ENCODE peak calls at places on chromosome 18, in six cellular contexts. One of them, this sample, is unnamed.

GRCh38 chr18:36702398-36703010 is 126.3 kb downstream of the TPGS2 start:
- DNase-seq in IMR-90: no peak
- DNase-seq in H1: no peak
- DNase-seq in neuronal stem cell: no peak
- DNase-seq in trophoblast cell: no peak
- DNase-seq in H9: no peak
- DNase-seq in this sample: no peak

GRCh38 chr18:10006261-10006903 is 92.6 kb downstream of the VAPA start:
- DNase-seq in IMR-90: peak
- DNase-seq in H1: no peak
- DNase-seq in neuronal stem cell: no peak
- DNase-seq in trophoblast cell: peak
- DNase-seq in H9: no peak
- DNase-seq in this sample: peak

GRCh38 chr18:39188278-39188677 is 1622.7 kb upstream of the CELF4 start:
- DNase-seq in IMR-90: no peak
- DNase-seq in H1: no peak
- DNase-seq in neuronal stem cell: no peak
- DNase-seq in trophoblast cell: no peak
- DNase-seq in H9: peak
- DNase-seq in this sample: no peak

GRCh38 chr18:63267990-63268721 is 51.4 kb downstream of the BCL2 start:
- DNase-seq in IMR-90: no peak
- DNase-seq in H1: no peak
- DNase-seq in neuronal stem cell: no peak
- DNase-seq in trophoblast cell: no peak
- DNase-seq in H9: no peak
- DNase-seq in this sample: peak

GRCh38 chr18:33577688-33578370 is at the start of gene ASXL3:
- DNase-seq in IMR-90: no peak
- DNase-seq in H1: no peak
- DNase-seq in neuronal stem cell: peak
- DNase-seq in trophoblast cell: peak
- DNase-seq in H9: peak
- DNase-seq in this sample: peak

GRCh38 chr18:58520964-58521363 is 107.9 kb downstream of the ALPK2 start:
- DNase-seq in IMR-90: peak
- DNase-seq in H1: no peak
- DNase-seq in neuronal stem cell: no peak
- DNase-seq in trophoblast cell: no peak
- DNase-seq in H9: no peak
- DNase-seq in this sample: no peak

GRCh38 chr18:79117380-79117779 is 48.2 kb downstream of the ATP9B start:
- DNase-seq in IMR-90: peak
- DNase-seq in H1: no peak
- DNase-seq in neuronal stem cell: no peak
- DNase-seq in trophoblast cell: no peak
- DNase-seq in H9: no peak
- DNase-seq in this sample: peak

GRCh38 chr18:22871809-22872525 is 61.2 kb upstream of the RBBP8 start:
- DNase-seq in IMR-90: peak
- DNase-seq in H1: no peak
- DNase-seq in neuronal stem cell: no peak
- DNase-seq in trophoblast cell: no peak
- DNase-seq in H9: peak
- DNase-seq in this sample: no peak

GRCh38 chr18:28469946-28470345 is 293.0 kb upstream of the CDH2 start:
- DNase-seq in IMR-90: no peak
- DNase-seq in H1: no peak
- DNase-seq in neuronal stem cell: no peak
- DNase-seq in trophoblast cell: no peak
- DNase-seq in H9: no peak
- DNase-seq in this sample: peak

DNA sequence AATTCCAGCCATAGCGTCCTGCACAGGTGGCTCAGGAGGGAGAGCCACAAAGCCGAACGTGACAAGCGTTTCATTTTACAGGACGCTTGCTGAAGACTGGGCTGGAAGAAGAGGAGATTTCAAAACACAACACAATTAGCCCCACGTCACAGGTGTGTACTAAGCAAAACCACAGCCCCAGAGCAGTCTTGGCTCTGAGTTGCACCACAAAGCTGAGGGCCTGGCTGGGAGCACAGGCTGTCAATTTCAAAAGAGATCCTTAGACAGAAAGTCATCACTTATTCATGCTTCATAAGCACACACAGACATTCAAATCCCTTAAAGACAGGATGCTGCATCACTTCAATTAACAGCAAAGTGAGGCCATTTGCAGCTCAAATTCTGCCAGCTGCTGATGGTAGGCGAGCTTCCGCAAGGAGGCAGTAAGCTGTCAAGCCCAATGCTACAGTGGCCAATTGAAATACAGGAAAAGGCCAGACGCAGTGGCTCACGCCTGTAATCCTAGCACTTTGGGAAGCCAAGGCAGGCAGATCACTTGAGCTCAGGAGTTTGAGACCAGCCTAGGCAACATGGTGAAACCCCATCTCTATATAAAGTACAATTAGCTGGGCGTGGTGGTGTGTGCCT is 79.6 kb downstream of the SKA1 start:
- DNase-seq in IMR-90: no peak
- DNase-seq in H1: no peak
- DNase-seq in neuronal stem cell: no peak
- DNase-seq in trophoblast cell: no peak
- DNase-seq in H9: peak
- DNase-seq in this sample: no peak
- H2AFZ ChIP-seq in IMR-90: no peak
- H2AFZ ChIP-seq in H1: no peak
- H2AFZ ChIP-seq in neuronal stem cell: peak
- H2AFZ ChIP-seq in trophoblast cell: no peak
- H2AFZ ChIP-seq in H9: no peak
- H2AFZ ChIP-seq in this sample: no peak

GRCh38 chr18:34659579-34660517 is 50.2 kb upstream of the DTNA start:
- DNase-seq in IMR-90: peak
- DNase-seq in H1: peak
- DNase-seq in neuronal stem cell: peak
- DNase-seq in trophoblast cell: peak
- DNase-seq in H9: peak
- DNase-seq in this sample: peak

GRCh38 chr18:34660572-34660971 is 49.5 kb upstream of the DTNA start:
- DNase-seq in IMR-90: no peak
- DNase-seq in H1: no peak
- DNase-seq in neuronal stem cell: no peak
- DNase-seq in trophoblast cell: no peak
- DNase-seq in H9: no peak
- DNase-seq in this sample: no peak

GRCh38 chr18:34658101-34658500 is 52.0 kb upstream of the DTNA start:
- DNase-seq in IMR-90: no peak
- DNase-seq in H1: no peak
- DNase-seq in neuronal stem cell: no peak
- DNase-seq in trophoblast cell: no peak
- DNase-seq in H9: no peak
- DNase-seq in this sample: no peak

DNA sequence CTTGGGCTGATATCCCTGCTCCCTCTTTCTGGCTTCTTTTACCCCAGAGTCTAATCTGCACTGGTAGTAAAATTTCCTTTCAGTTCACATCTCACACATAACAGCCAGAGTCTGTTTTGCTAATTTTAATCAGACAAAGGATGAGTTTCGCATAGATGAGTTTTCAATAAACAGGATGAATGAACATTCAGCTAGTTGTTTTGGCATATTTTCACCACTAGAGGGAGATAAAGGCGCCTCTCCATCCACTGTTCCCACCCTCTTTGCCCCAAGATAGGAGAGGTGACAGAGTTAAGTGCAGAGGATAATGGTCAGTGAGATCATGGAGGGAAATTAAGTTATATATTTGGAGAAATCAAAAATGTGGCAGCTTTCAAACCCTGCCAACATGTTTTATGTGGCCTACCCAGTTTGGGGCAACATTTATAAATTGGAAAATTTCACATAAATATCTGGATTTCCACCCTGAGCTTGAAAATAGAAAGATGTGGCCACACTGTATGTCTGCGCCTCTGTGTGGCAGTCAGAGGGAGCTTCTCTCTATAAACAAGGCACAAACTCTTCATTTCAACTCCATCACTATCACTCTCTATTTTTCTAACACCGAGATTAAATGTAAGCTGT is 48.5 kb upstream of the DTNA start:
- DNase-seq in IMR-90: peak
- DNase-seq in H1: no peak
- DNase-seq in neuronal stem cell: peak
- DNase-seq in trophoblast cell: peak
- DNase-seq in H9: peak
- DNase-seq in this sample: peak
- H2BK5ac ChIP-seq in IMR-90: no peak
- H2BK5ac ChIP-seq in H1: peak
- H2BK5ac ChIP-seq in neuronal stem cell: no peak
- H2BK5ac ChIP-seq in trophoblast cell: no peak
- H2BK5ac ChIP-seq in H9: no peak
- H2BK5ac ChIP-seq in this sample: no peak

DNA sequence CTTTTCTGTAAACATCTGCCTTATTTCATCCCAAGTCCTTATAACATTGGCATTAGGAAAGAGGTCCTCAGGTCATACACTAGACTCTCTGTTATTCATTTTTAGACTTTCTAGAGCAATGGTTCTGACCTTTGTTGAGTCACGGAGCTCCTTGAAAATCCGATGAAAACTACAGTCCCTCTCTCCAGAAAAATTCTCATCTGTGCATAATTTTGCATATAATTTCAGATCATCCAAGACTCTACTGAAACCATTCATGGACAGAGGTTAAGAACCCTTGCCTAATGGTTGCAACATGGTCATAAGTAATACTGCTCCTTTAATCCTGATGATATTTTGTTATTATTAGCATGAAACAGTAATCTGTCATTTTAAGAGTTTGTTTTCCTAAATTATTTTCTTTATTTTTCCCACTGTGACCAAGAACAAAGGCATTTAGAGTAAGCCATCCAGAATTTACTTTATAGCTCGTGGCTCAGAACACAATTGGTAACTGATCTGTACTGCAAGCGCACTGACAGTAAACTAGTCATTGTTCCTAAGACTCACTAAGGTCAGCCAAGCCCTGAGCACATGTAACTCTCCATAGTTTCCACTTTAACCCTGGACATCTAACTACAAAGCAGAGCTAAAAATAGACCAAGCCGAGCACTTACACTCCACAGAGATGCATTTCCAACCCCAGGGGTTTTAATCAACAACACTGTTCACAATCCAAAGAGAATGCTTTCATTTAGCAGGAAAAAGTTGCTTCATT is 8.4 kb downstream of the MYOM1 start:
- DNase-seq in IMR-90: peak
- DNase-seq in H1: no peak
- DNase-seq in neuronal stem cell: no peak
- DNase-seq in trophoblast cell: no peak
- DNase-seq in H9: no peak
- DNase-seq in this sample: peak
- H2AFZ ChIP-seq in IMR-90: no peak
- H2AFZ ChIP-seq in H1: no peak
- H2AFZ ChIP-seq in neuronal stem cell: peak
- H2AFZ ChIP-seq in trophoblast cell: no peak
- H2AFZ ChIP-seq in H9: no peak
- H2AFZ ChIP-seq in this sample: no peak

GRCh38 chr18:45324081-45324480 is 291.2 kb upstream of the SLC14A2 start:
- DNase-seq in IMR-90: no peak
- DNase-seq in H1: no peak
- DNase-seq in neuronal stem cell: no peak
- DNase-seq in trophoblast cell: no peak
- DNase-seq in H9: no peak
- DNase-seq in this sample: no peak
- H2BK5ac ChIP-seq in IMR-90: no peak
- H2BK5ac ChIP-seq in H1: no peak
- H2BK5ac ChIP-seq in neuronal stem cell: no peak
- H2BK5ac ChIP-seq in trophoblast cell: peak
- H2BK5ac ChIP-seq in H9: no peak
- H2BK5ac ChIP-seq in this sample: no peak

GRCh38 chr18:67932261-67932660 is 415.7 kb upstream of the DSEL start:
- DNase-seq in IMR-90: no peak
- DNase-seq in H1: no peak
- DNase-seq in neuronal stem cell: no peak
- DNase-seq in trophoblast cell: no peak
- DNase-seq in H9: no peak
- DNase-seq in this sample: no peak
- H2AFZ ChIP-seq in IMR-90: no peak
- H2AFZ ChIP-seq in H1: no peak
- H2AFZ ChIP-seq in neuronal stem cell: no peak
- H2AFZ ChIP-seq in trophoblast cell: no peak
- H2AFZ ChIP-seq in H9: no peak
- H2AFZ ChIP-seq in this sample: no peak

This sample was measured in mesenchymal stem cell.